ENCODE peak calls at places on chromosome 10, in nine cellular contexts. P is psoas muscle, M is astrocyte of the cerebellum, W is IMR-90, H is cardiac fibroblast, O is HEK293T, N is brain pericyte, F is NCI-H1092 treated with DMSO at 0.1 percent for 48 hours, J is EL. Q is an unnamed sample.

GRCh38 chr10:131961777-131962450 is 19.8 kb downstream of the BNIP3 start:
- DNase-seq in P (no peak), M (no peak), W (no peak), H (no peak), O (no peak), N (no peak), F (peak), J (peak), Q (no peak)

GRCh38 chr10:63375006-63375405 is 90.8 kb downstream of the JMJD1C start:
- DNase-seq in P (no peak), M (no peak), W (no peak), H (peak), O (no peak), N (no peak), F (no peak), J (peak), Q (no peak)

GRCh38 chr10:62196528-62196927 is 72.1 kb downstream of the RTKN2 start:
- DNase-seq in P (no peak), M (no peak), W (no peak), H (no peak), O (no peak), N (no peak), F (no peak), J (no peak), Q (peak)

GRCh38 chr10:93384006-93384405 is 98.1 kb downstream of the MYOF start:
- DNase-seq in P (no peak), M (no peak), W (no peak), H (no peak), O (no peak), N (no peak), F (no peak), J (peak), Q (no peak)

GRCh38 chr10:63438506-63439498 is 27.0 kb downstream of the JMJD1C start:
- DNase-seq in P (no peak), M (no peak), W (peak), H (peak), O (peak), N (no peak), F (no peak), J (peak), Q (no peak)

GRCh38 chr10:32446701-32447406 is 914 bp downstream of the CCDC7 start:
- DNase-seq in P (no peak), M (no peak), W (peak), H (no peak), O (no peak), N (no peak), F (peak), J (peak), Q (peak)

GRCh38 chr10:127880557-127880956 is 12.2 kb downstream of the CLRN3 start:
- DNase-seq in P (no peak), M (no peak), W (no peak), H (no peak), O (no peak), N (no peak), F (no peak), J (no peak), Q (peak)

GRCh38 chr10:9342865-9343450 is 1288.5 kb downstream of the GATA3 start:
- DNase-seq in P (no peak), M (peak), W (peak), H (peak), O (peak), N (no peak), F (peak), J (peak), Q (peak)

GRCh38 chr10:114437456-114438292 is 33.4 kb upstream of the AFAP1L2 start:
- DNase-seq in P (no peak), M (no peak), W (peak), H (peak), O (peak), N (no peak), F (no peak), J (peak), Q (no peak)

GRCh38 chr10:128191847-128192246 is 65.6 kb upstream of the MKI67 start:
- DNase-seq in P (no peak), M (no peak), W (no peak), H (no peak), O (no peak), N (no peak), F (no peak), J (no peak), Q (no peak)

GRCh38 chr10:43843331-43844101 is 194.8 kb upstream of the ZNF32 start:
- DNase-seq in P (peak), M (no peak), W (peak), H (peak), O (no peak), N (no peak), F (no peak), J (peak), Q (no peak)

GRCh38 chr10:97647556-97647955 is 7.1 kb downstream of the PI4K2A start:
- DNase-seq in P (no peak), M (no peak), W (peak), H (peak), O (no peak), N (no peak), F (no peak), J (peak), Q (peak)

GRCh38 chr10:88282876-88283275 is 300.2 kb downstream of the RNLS start:
- DNase-seq in P (no peak), M (no peak), W (no peak), H (no peak), O (no peak), N (no peak), F (no peak), J (no peak), Q (no peak)

GRCh38 chr10:89115876-89116627 is 91.1 kb downstream of the CH25H start:
- DNase-seq in P (no peak), M (no peak), W (peak), H (peak), O (no peak), N (no peak), F (no peak), J (peak), Q (peak)

GRCh38 chr10:131902691-131903090 is 1.9 kb downstream of the PPP2R2D start:
- DNase-seq in P (no peak), M (no peak), W (no peak), H (no peak), O (no peak), N (no peak), F (no peak), J (no peak), Q (no peak)

GRCh38 chr10:60334991-60335390 is 54.7 kb downstream of the ANK3 start:
- DNase-seq in P (no peak), M (no peak), W (no peak), H (no peak), O (no peak), N (no peak), F (no peak), J (peak), Q (no peak)

GRCh38 chr10:77788496-77789010 is 138.0 kb downstream of the DLG5 start:
- DNase-seq in P (no peak), M (no peak), W (no peak), H (no peak), O (no peak), N (no peak), F (no peak), J (no peak), Q (no peak)

GRCh38 chr10:93445097-93445960 is 36.8 kb downstream of the MYOF start:
- DNase-seq in P (peak), M (peak), W (peak), H (peak), O (peak), N (peak), F (peak), J (peak), Q (peak)

GRCh38 chr10:62183442-62183841 is 85.2 kb downstream of the RTKN2 start:
- DNase-seq in P (no peak), M (no peak), W (no peak), H (no peak), O (no peak), N (no peak), F (no peak), J (no peak), Q (no peak)

GRCh38 chr10:63083904-63084689 is 49.0 kb upstream of the NRBF2 start:
- DNase-seq in P (peak), M (peak), W (peak), H (peak), O (peak), N (peak), F (peak), J (peak), Q (peak)

GRCh38 chr10:3735175-3735574 is 49.8 kb downstream of the KLF6 start:
- DNase-seq in P (no peak), M (no peak), W (no peak), H (no peak), O (no peak), N (no peak), F (no peak), J (no peak), Q (no peak)

GRCh38 chr10:132926070-132926469 is 16.3 kb downstream of the CFAP46 start:
- DNase-seq in P (no peak), M (no peak), W (no peak), H (no peak), O (no peak), N (no peak), F (no peak), J (no peak), Q (no peak)

GRCh38 chr10:130787252-130787651 is 524.3 kb downstream of the TCERG1L start:
- DNase-seq in P (no peak), M (no peak), W (no peak), H (no peak), O (no peak), N (no peak), F (no peak), J (no peak), Q (no peak)

GRCh38 chr10:21184216-21184615 is 287.1 kb upstream of the NEBL start:
- DNase-seq in P (no peak), M (no peak), W (no peak), H (peak), O (no peak), N (no peak), F (peak), J (peak), Q (no peak)

GRCh38 chr10:49539320-49539885 is 482 bp upstream of the ERCC6 start:
- DNase-seq in P (peak), M (no peak), W (peak), H (peak), O (peak), N (peak), F (peak), J (peak), Q (no peak)

GRCh38 chr10:110491346-110491745 is 6.4 kb upstream of the DUSP5 start:
- DNase-seq in P (no peak), M (no peak), W (no peak), H (peak), O (no peak), N (no peak), F (no peak), J (peak), Q (no peak)

GRCh38 chr10:70996549-70996948 is 108.2 kb upstream of the PCBD1 start:
- DNase-seq in P (no peak), M (no peak), W (no peak), H (no peak), O (no peak), N (no peak), F (no peak), J (no peak), Q (no peak)

GRCh38 chr10:78417425-78418370 is 384.0 kb downstream of the RPS24 start:
- DNase-seq in P (no peak), M (no peak), W (no peak), H (no peak), O (no peak), N (no peak), F (no peak), J (no peak), Q (no peak)

GRCh38 chr10:33120275-33120674 is 162.2 kb upstream of the ITGB1 start:
- DNase-seq in P (no peak), M (no peak), W (no peak), H (no peak), O (no peak), N (no peak), F (no peak), J (no peak), Q (no peak)

GRCh38 chr10:32713560-32713959 is 244.5 kb downstream of the ITGB1 start:
- DNase-seq in P (no peak), M (no peak), W (no peak), H (peak), O (no peak), N (no peak), F (no peak), J (peak), Q (no peak)

GRCh38 chr10:82564353-82565218 is 689.6 kb downstream of the NRG3 start:
- DNase-seq in P (no peak), M (no peak), W (no peak), H (peak), O (no peak), N (no peak), F (no peak), J (no peak), Q (peak)

GRCh38 chr10:110802090-110802489 is 69.6 kb upstream of the PDCD4 start:
- DNase-seq in P (no peak), M (peak), W (peak), H (peak), O (no peak), N (no peak), F (peak), J (peak), Q (peak)